ENCODE peak calls at places on chromosomes 7 and 10, in five cellular contexts. B, J, Z, M and T are unnamed samples.

GRCh38 chr10:101069441-101069840 is 7.7 kb downstream of the KAZALD1 start:
- DNase-seq in J (no peak), B (no peak), Z (no peak), M (no peak), T (no peak)

GRCh38 chr7:140397784-140398750 is at the start of gene SLC37A3:
- DNase-seq in B (peak), J (peak), M (peak), Z (peak), T (peak)

GRCh38 chr10:126252884-126253612 is 135.2 kb downstream of the ADAM12 start:
- DNase-seq in Z (no peak), M (peak), J (peak), B (peak), T (no peak)

GRCh38 chr7:122299935-122300606 is 4.5 kb downstream of the FEZF1 start:
- DNase-seq in J (no peak), Z (no peak), M (no peak), B (no peak), T (no peak)

GRCh38 chr7:155972651-155973349 is 160.5 kb upstream of the SHH start:
- DNase-seq in J (no peak), M (no peak), Z (no peak), B (no peak), T (no peak)

GRCh38 chr7:139034336-139034735 is 1.5 kb downstream of the ZC3HAV1L start:
- DNase-seq in B (no peak), M (no peak), Z (no peak), J (no peak), T (no peak)

GRCh38 chr7:115040526-115040925 is 118.6 kb downstream of the MDFIC start:
- DNase-seq in J (no peak), M (no peak), B (no peak), Z (no peak), T (no peak)

GRCh38 chr10:68871731-68872342 is 29.3 kb upstream of the DDX50 start:
- DNase-seq in B (no peak), J (no peak), Z (no peak), M (peak), T (no peak)

GRCh38 chr7:127571741-127572505 is 13.5 kb downstream of the GCC1 start:
- DNase-seq in B (no peak), M (no peak), J (no peak), Z (no peak), T (no peak)

GRCh38 chr10:79391231-79392019 is 44.2 kb downstream of the PPIF start:
- DNase-seq in B (no peak), M (no peak), Z (no peak), J (peak), T (no peak)